ENCODE peak calls at places on chromosomes 7 and 10, in six cellular contexts. One of them, this sample, is unnamed.
A peak's percentile ranks its signal among the peaks of the same experiment; 100 is the strongest.

GRCh38 chr10:23094786-23095403 is 484 bp upstream of the MSRB2 start:
- DNase-seq in body of pancreas: no peak
- DNase-seq in astrocyte: peak; percentile 3
- DNase-seq in CD4-positive, CD25-positive, alpha-beta regulatory T cell: peak; percentile 2
- DNase-seq in endothelial cell of umbilical vein: peak; percentile 57
- DNase-seq in NT2/D1: no peak
- DNase-seq in this sample: no peak

GRCh38 chr10:15293862-15294835 is 76.9 kb downstream of the FAM171A1 start:
- DNase-seq in body of pancreas: no peak
- DNase-seq in astrocyte: peak; percentile 34
- DNase-seq in CD4-positive, CD25-positive, alpha-beta regulatory T cell: no peak
- DNase-seq in endothelial cell of umbilical vein: peak; percentile 16
- DNase-seq in NT2/D1: no peak
- DNase-seq in this sample: no peak

GRCh38 chr7:33130184-33130583 is 820 bp downstream of the BBS9 start:
- DNase-seq in body of pancreas: no peak
- DNase-seq in astrocyte: no peak
- DNase-seq in CD4-positive, CD25-positive, alpha-beta regulatory T cell: no peak
- DNase-seq in endothelial cell of umbilical vein: peak; percentile 9
- DNase-seq in NT2/D1: no peak
- DNase-seq in this sample: no peak

GRCh38 chr10:11551915-11552602 is 59.4 kb downstream of the USP6NL start:
- DNase-seq in body of pancreas: no peak
- DNase-seq in astrocyte: peak; percentile 98
- DNase-seq in CD4-positive, CD25-positive, alpha-beta regulatory T cell: no peak
- DNase-seq in endothelial cell of umbilical vein: peak; percentile 94
- DNase-seq in NT2/D1: no peak
- DNase-seq in this sample: no peak

GRCh38 chr7:76049295-76049694 is 1.4 kb downstream of the MDH2 start:
- DNase-seq in body of pancreas: no peak
- DNase-seq in astrocyte: no peak
- DNase-seq in CD4-positive, CD25-positive, alpha-beta regulatory T cell: no peak
- DNase-seq in endothelial cell of umbilical vein: no peak
- DNase-seq in NT2/D1: no peak
- DNase-seq in this sample: no peak

GRCh38 chr10:52818019-52818418 is 45.4 kb upstream of the MBL2 start:
- DNase-seq in body of pancreas: no peak
- DNase-seq in astrocyte: peak; percentile 27
- DNase-seq in CD4-positive, CD25-positive, alpha-beta regulatory T cell: no peak
- DNase-seq in endothelial cell of umbilical vein: peak; percentile 58
- DNase-seq in NT2/D1: peak; percentile 43
- DNase-seq in this sample: no peak

GRCh38 chr7:128791121-128791967 is 424 bp upstream of the CCDC136 start:
- DNase-seq in body of pancreas: peak; percentile 80
- DNase-seq in astrocyte: no peak
- DNase-seq in CD4-positive, CD25-positive, alpha-beta regulatory T cell: peak; percentile 80
- DNase-seq in endothelial cell of umbilical vein: peak; percentile 43
- DNase-seq in NT2/D1: peak; percentile 43
- DNase-seq in this sample: peak; percentile 47

GRCh38 chr10:131402771-131403723 is 91.5 kb upstream of the TCERG1L start:
- DNase-seq in body of pancreas: no peak
- DNase-seq in astrocyte: no peak
- DNase-seq in CD4-positive, CD25-positive, alpha-beta regulatory T cell: no peak
- DNase-seq in endothelial cell of umbilical vein: no peak
- DNase-seq in NT2/D1: no peak
- DNase-seq in this sample: no peak

GRCh38 chr10:104350146-104350635 is 3.4 kb upstream of the CFAP58 start:
- DNase-seq in body of pancreas: no peak
- DNase-seq in astrocyte: peak; percentile 54
- DNase-seq in CD4-positive, CD25-positive, alpha-beta regulatory T cell: peak; percentile 76
- DNase-seq in endothelial cell of umbilical vein: peak; percentile 79
- DNase-seq in NT2/D1: no peak
- DNase-seq in this sample: no peak

GRCh38 chr7:150966002-150966401 is 12.1 kb downstream of the KCNH2 start:
- DNase-seq in body of pancreas: no peak
- DNase-seq in astrocyte: no peak
- DNase-seq in CD4-positive, CD25-positive, alpha-beta regulatory T cell: no peak
- DNase-seq in endothelial cell of umbilical vein: peak; percentile 27
- DNase-seq in NT2/D1: no peak
- DNase-seq in this sample: no peak

GRCh38 chr7:150963707-150964559 is 14.2 kb downstream of the KCNH2 start:
- DNase-seq in body of pancreas: no peak
- DNase-seq in astrocyte: no peak
- DNase-seq in CD4-positive, CD25-positive, alpha-beta regulatory T cell: no peak
- DNase-seq in endothelial cell of umbilical vein: no peak
- DNase-seq in NT2/D1: no peak
- DNase-seq in this sample: no peak

GRCh38 chr7:150962743-150963399 is 15.2 kb downstream of the KCNH2 start:
- DNase-seq in body of pancreas: peak; percentile 57
- DNase-seq in astrocyte: no peak
- DNase-seq in CD4-positive, CD25-positive, alpha-beta regulatory T cell: peak; percentile 65
- DNase-seq in endothelial cell of umbilical vein: peak; percentile 36
- DNase-seq in NT2/D1: no peak
- DNase-seq in this sample: peak; percentile 44

GRCh38 chr7:150965273-150965830 is 12.8 kb downstream of the KCNH2 start:
- DNase-seq in body of pancreas: no peak
- DNase-seq in astrocyte: no peak
- DNase-seq in CD4-positive, CD25-positive, alpha-beta regulatory T cell: no peak
- DNase-seq in endothelial cell of umbilical vein: no peak
- DNase-seq in NT2/D1: no peak
- DNase-seq in this sample: no peak

DNA sequence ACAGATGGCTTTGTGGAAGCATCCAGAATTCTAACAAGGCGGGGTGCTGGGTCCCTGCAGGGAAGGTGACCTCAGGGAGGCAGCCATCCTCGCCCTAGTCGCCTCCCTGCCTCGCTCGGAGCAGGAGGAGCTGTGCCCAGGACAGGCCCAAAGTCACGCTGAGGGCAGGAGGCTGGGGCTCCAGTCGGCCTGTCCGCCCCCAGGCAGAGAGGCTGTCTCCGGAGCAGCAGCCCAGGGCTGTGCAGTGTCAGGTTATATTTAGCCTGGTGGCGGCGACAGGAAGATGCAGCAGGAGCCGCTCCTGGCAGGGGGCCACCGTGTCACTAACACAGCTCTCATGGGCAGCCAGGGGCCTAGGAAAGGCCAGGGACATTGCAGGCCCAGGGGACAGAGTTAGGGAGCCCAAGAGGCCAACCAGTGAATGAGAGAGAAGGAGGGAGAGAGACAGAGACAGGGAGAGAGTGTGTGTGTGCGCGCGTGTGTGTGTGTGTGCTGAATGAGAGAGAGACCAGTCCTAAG is 13.5 kb downstream of the KCNH2 start:
- DNase-seq in body of pancreas: peak; percentile 58
- DNase-seq in astrocyte: no peak
- DNase-seq in CD4-positive, CD25-positive, alpha-beta regulatory T cell: no peak
- DNase-seq in endothelial cell of umbilical vein: no peak
- DNase-seq in NT2/D1: no peak
- DNase-seq in this sample: no peak
- H3K27me3 ChIP-seq in body of pancreas: no peaks in the 10 kb centered on the region
- H3K27me3 ChIP-seq in astrocyte: peaks cover 35% of the 10 kb centered on the region
- H3K27me3 ChIP-seq in CD4-positive, CD25-positive, alpha-beta regulatory T cell: no peaks in the 10 kb centered on the region
- H3K27me3 ChIP-seq in endothelial cell of umbilical vein: peaks cover 8% of the 10 kb centered on the region
- H3K27me3 ChIP-seq in NT2/D1: no peaks in the 10 kb centered on the region
- H3K27me3 ChIP-seq in this sample: no peaks in the 10 kb centered on the region

GRCh38 chr10:114916653-114917052 is 21.3 kb upstream of the TRUB1 start:
- DNase-seq in body of pancreas: no peak
- DNase-seq in astrocyte: no peak
- DNase-seq in CD4-positive, CD25-positive, alpha-beta regulatory T cell: no peak
- DNase-seq in endothelial cell of umbilical vein: no peak
- DNase-seq in NT2/D1: no peak
- DNase-seq in this sample: no peak
- H3K4me3 ChIP-seq in body of pancreas: no peak overlapping the region
- H3K4me3 ChIP-seq in astrocyte: no peak overlapping the region
- H3K4me3 ChIP-seq in CD4-positive, CD25-positive, alpha-beta regulatory T cell: no peak overlapping the region
- H3K4me3 ChIP-seq in endothelial cell of umbilical vein: no peak overlapping the region
- H3K4me3 ChIP-seq in NT2/D1: no peak overlapping the region
- H3K4me3 ChIP-seq in this sample: no peak overlapping the region

GRCh38 chr10:28593811-28594210 is 60.9 kb downstream of the WAC start:
- DNase-seq in body of pancreas: no peak
- DNase-seq in astrocyte: no peak
- DNase-seq in CD4-positive, CD25-positive, alpha-beta regulatory T cell: no peak
- DNase-seq in endothelial cell of umbilical vein: no peak
- DNase-seq in NT2/D1: peak; percentile 11
- DNase-seq in this sample: no peak
- H3K36me3 ChIP-seq in body of pancreas: peaks cover 3% of the 10 kb centered on the region
- H3K36me3 ChIP-seq in astrocyte: peaks cover 42% of the 10 kb centered on the region
- H3K36me3 ChIP-seq in CD4-positive, CD25-positive, alpha-beta regulatory T cell: peaks cover 76% of the 10 kb centered on the region
- H3K36me3 ChIP-seq in endothelial cell of umbilical vein: peaks cover 16% of the 10 kb centered on the region
- H3K36me3 ChIP-seq in NT2/D1: peaks cover 72% of the 10 kb centered on the region
- H3K36me3 ChIP-seq in this sample: peaks cover 13% of the 10 kb centered on the region

DNA sequence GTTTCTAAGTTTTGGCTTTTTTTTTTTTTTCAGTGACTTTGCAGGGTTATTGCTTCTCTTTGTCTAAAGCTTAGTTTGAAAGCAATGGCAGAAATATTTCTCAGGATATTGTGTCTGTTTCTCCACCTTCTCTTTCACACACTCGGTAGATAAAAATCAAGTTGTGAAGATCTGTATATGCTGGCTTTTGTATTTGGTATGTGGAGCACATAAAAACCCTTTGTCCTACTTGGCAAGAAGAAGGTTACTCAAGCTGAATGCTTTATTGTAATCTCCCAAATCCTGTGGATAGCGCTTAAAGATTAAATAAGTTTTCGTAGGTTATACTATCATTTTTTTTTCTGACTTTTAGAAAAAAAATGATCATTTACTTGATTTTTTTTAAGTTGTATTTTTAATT is 172.4 kb downstream of the CDCA7L start:
- DNase-seq in body of pancreas: no peak
- DNase-seq in astrocyte: no peak
- DNase-seq in CD4-positive, CD25-positive, alpha-beta regulatory T cell: no peak
- DNase-seq in endothelial cell of umbilical vein: no peak
- DNase-seq in NT2/D1: no peak
- DNase-seq in this sample: no peak
- H3K27me3 ChIP-seq in body of pancreas: no peaks in the 10 kb centered on the region
- H3K27me3 ChIP-seq in astrocyte: no peaks in the 10 kb centered on the region
- H3K27me3 ChIP-seq in CD4-positive, CD25-positive, alpha-beta regulatory T cell: no peaks in the 10 kb centered on the region
- H3K27me3 ChIP-seq in endothelial cell of umbilical vein: peaks cover 2% of the 10 kb centered on the region
- H3K27me3 ChIP-seq in NT2/D1: no peaks in the 10 kb centered on the region
- H3K27me3 ChIP-seq in this sample: no peaks in the 10 kb centered on the region

GRCh38 chr10:109405338-109405737 is 518.0 kb downstream of the XPNPEP1 start:
- DNase-seq in body of pancreas: no peak
- DNase-seq in astrocyte: no peak
- DNase-seq in CD4-positive, CD25-positive, alpha-beta regulatory T cell: no peak
- DNase-seq in endothelial cell of umbilical vein: no peak
- DNase-seq in NT2/D1: no peak
- DNase-seq in this sample: no peak

DNA sequence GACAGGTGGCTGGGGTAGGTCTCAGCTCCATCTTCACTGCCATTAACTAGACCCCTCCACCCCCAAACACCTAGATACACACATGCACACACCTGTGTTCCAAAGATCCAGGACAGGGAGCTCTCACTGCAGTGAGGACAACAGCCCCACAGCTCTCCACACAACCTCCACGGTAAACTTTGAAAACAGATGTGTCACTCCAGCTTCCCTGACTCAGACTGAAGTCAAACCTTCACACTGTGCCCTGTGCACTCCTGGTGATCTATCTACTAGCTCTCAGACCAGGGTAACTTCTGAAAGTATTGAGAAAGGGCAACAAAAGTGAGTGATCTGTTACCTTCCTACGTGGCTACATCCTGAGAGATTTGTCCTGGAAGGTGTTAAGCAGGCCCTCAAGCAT is 519.8 kb downstream of the XPNPEP1 start:
- DNase-seq in body of pancreas: no peak
- DNase-seq in astrocyte: no peak
- DNase-seq in CD4-positive, CD25-positive, alpha-beta regulatory T cell: no peak
- DNase-seq in endothelial cell of umbilical vein: no peak
- DNase-seq in NT2/D1: no peak
- DNase-seq in this sample: no peak
- H3K4me3 ChIP-seq in body of pancreas: no peak overlapping the region
- H3K4me3 ChIP-seq in astrocyte: no peak overlapping the region
- H3K4me3 ChIP-seq in CD4-positive, CD25-positive, alpha-beta regulatory T cell: no peak overlapping the region
- H3K4me3 ChIP-seq in endothelial cell of umbilical vein: no peak overlapping the region
- H3K4me3 ChIP-seq in NT2/D1: no peak overlapping the region
- H3K4me3 ChIP-seq in this sample: no peak overlapping the region

GRCh38 chr7:6648066-6648814 is 11.1 kb downstream of the ZNF316 start:
- DNase-seq in body of pancreas: no peak
- DNase-seq in astrocyte: no peak
- DNase-seq in CD4-positive, CD25-positive, alpha-beta regulatory T cell: no peak
- DNase-seq in endothelial cell of umbilical vein: no peak
- DNase-seq in NT2/D1: no peak
- DNase-seq in this sample: no peak
- H3K36me3 ChIP-seq in body of pancreas: peaks cover 4% of the 10 kb centered on the region
- H3K36me3 ChIP-seq in astrocyte: peaks cover 4% of the 10 kb centered on the region
- H3K36me3 ChIP-seq in CD4-positive, CD25-positive, alpha-beta regulatory T cell: peaks cover 68% of the 10 kb centered on the region
- H3K36me3 ChIP-seq in endothelial cell of umbilical vein: peaks cover 36% of the 10 kb centered on the region
- H3K36me3 ChIP-seq in NT2/D1: peaks cover 85% of the 10 kb centered on the region
- H3K36me3 ChIP-seq in this sample: peaks cover 16% of the 10 kb centered on the region

GRCh38 chr10:26227786-26228185 is 11.2 kb downstream of the GAD2 start:
- DNase-seq in body of pancreas: no peak
- DNase-seq in astrocyte: no peak
- DNase-seq in CD4-positive, CD25-positive, alpha-beta regulatory T cell: no peak
- DNase-seq in endothelial cell of umbilical vein: no peak
- DNase-seq in NT2/D1: no peak
- DNase-seq in this sample: no peak
- H3K27me3 ChIP-seq in body of pancreas: no peaks in the 10 kb centered on the region
- H3K27me3 ChIP-seq in astrocyte: no peaks in the 10 kb centered on the region
- H3K27me3 ChIP-seq in CD4-positive, CD25-positive, alpha-beta regulatory T cell: peaks cover 11% of the 10 kb centered on the region
- H3K27me3 ChIP-seq in endothelial cell of umbilical vein: no peaks in the 10 kb centered on the region
- H3K27me3 ChIP-seq in NT2/D1: peaks cover 56% of the 10 kb centered on the region
- H3K27me3 ChIP-seq in this sample: no peaks in the 10 kb centered on the region